ENCODE peak calls at places on chromosomes 16 and 17, in ten cellular contexts. A is EL, O is progenitor cell of endocrine pancreas, I is transverse colon, P is caudate nucleus, Y is prostate gland, N is NCI-H1930, S is pancreas, F is left ventricle myocardium inferior, V is choroid plexus epithelial cell. Q is an unnamed sample.
A peak's percentile ranks its signal among the peaks of the same experiment; 100 is the strongest.

GRCh38 chr16:50699345-50700159 is 6.1 kb downstream of the NOD2 start:
- DNase-seq in A (no peak), O (no peak), I (no peak), P (no peak), Y (no peak), N (no peak), S (no peak), F (no peak), V (peak; percentile 59), Q (no peak)

GRCh38 chr17:65799454-65799853 is 238.0 kb upstream of the AXIN2 start:
- DNase-seq in A (no peak), O (no peak), I (no peak), P (no peak), Y (no peak), N (no peak), S (no peak), F (no peak), V (no peak), Q (no peak)

GRCh38 chr16:87000007-87000406 is 317.2 kb downstream of the C16orf95 start:
- DNase-seq in A (no peak), O (no peak), I (no peak), P (no peak), Y (no peak), N (no peak), S (no peak), F (no peak), V (no peak), Q (no peak)

GRCh38 chr16:59067207-59067606 is 333.1 kb upstream of the GOT2 start:
- DNase-seq in A (peak; percentile 49), O (no peak), I (peak; percentile 8), P (no peak), Y (no peak), N (no peak), S (no peak), F (no peak), V (peak; percentile 17), Q (no peak)

GRCh38 chr16:49588729-49589384 is 215.3 kb downstream of the C16orf78 start:
- DNase-seq in A (no peak), O (no peak), I (no peak), P (no peak), Y (no peak), N (no peak), S (no peak), F (no peak), V (peak; percentile 81), Q (peak; percentile 10)

GRCh38 chr17:28597606-28598383 is 1.0 kb downstream of the SPAG5 start:
- DNase-seq in A (no peak), O (no peak), I (no peak), P (no peak), Y (no peak), N (no peak), S (no peak), F (no peak), V (no peak), Q (no peak)

GRCh38 chr16:81855552-81856153 is 76.6 kb downstream of the PLCG2 start:
- DNase-seq in A (no peak), O (no peak), I (no peak), P (no peak), Y (no peak), N (no peak), S (no peak), F (no peak), V (no peak), Q (no peak)

GRCh38 chr17:57499648-57500049 is 243.3 kb downstream of the MSI2 start:
- DNase-seq in A (peak; percentile 16), O (no peak), I (no peak), P (no peak), Y (no peak), N (no peak), S (no peak), F (no peak), V (peak; percentile 36), Q (no peak)

GRCh38 chr17:40558651-40559015 is 6.6 kb downstream of the CCR7 start:
- DNase-seq in A (no peak), O (peak; percentile 6), I (no peak), P (no peak), Y (no peak), N (no peak), S (no peak), F (no peak), V (no peak), Q (no peak)

GRCh38 chr16:12231666-12232065 is 255.1 kb downstream of the SNX29 start:
- DNase-seq in A (peak; percentile 76), O (no peak), I (no peak), P (no peak), Y (no peak), N (no peak), S (no peak), F (no peak), V (peak; percentile 39), Q (no peak)

GRCh38 chr16:31537362-31537921 is 9.7 kb downstream of the AHSP start:
- DNase-seq in A (no peak), O (peak; percentile 13), I (no peak), P (no peak), Y (no peak), N (no peak), S (peak; percentile 62), F (no peak), V (no peak), Q (no peak)

GRCh38 chr17:6523330-6523729 is 33.0 kb downstream of the PITPNM3 start:
- DNase-seq in A (peak; percentile 57), O (no peak), I (no peak), P (no peak), Y (no peak), N (no peak), S (peak; percentile 31), F (no peak), V (peak; percentile 68), Q (no peak)

GRCh38 chr17:17043668-17044226 is 1.5 kb downstream of the MPRIP start:
- DNase-seq in A (peak; percentile 44), O (no peak), I (no peak), P (no peak), Y (no peak), N (no peak), S (peak; percentile 56), F (no peak), V (no peak), Q (no peak)

GRCh38 chr16:85192233-85192632 is 80.0 kb upstream of the CIBAR2 start:
- DNase-seq in A (no peak), O (no peak), I (no peak), P (no peak), Y (no peak), N (no peak), S (no peak), F (no peak), V (no peak), Q (no peak)

GRCh38 chr16:58882292-58882691 is 148.2 kb upstream of the GOT2 start:
- DNase-seq in A (no peak), O (no peak), I (no peak), P (no peak), Y (no peak), N (no peak), S (no peak), F (no peak), V (no peak), Q (no peak)

GRCh38 chr17:34692932-34693331 is 113.5 kb downstream of the TMEM132E start:
- DNase-seq in A (no peak), O (no peak), I (no peak), P (no peak), Y (no peak), N (no peak), S (no peak), F (no peak), V (no peak), Q (no peak)

GRCh38 chr16:1530883-1531637 is 2.4 kb upstream of the TMEM204 start:
- DNase-seq in A (peak; percentile 74), O (no peak), I (peak; percentile 32), P (no peak), Y (peak; percentile 21), N (no peak), S (no peak), F (peak; percentile 80), V (peak; percentile 42), Q (peak; percentile 31)

GRCh38 chr17:29409963-29410362 is 19.8 kb downstream of the TAOK1 start:
- DNase-seq in A (no peak), O (no peak), I (no peak), P (no peak), Y (no peak), N (no peak), S (no peak), F (no peak), V (no peak), Q (no peak)

GRCh38 chr17:75834279-75834920 is 9.8 kb downstream of the UNC13D start:
- DNase-seq in A (no peak), O (no peak), I (no peak), P (no peak), Y (no peak), N (no peak), S (no peak), F (no peak), V (no peak), Q (no peak)

GRCh38 chr17:69654981-69655581 is 240.6 kb downstream of the MAP2K6 start:
- DNase-seq in A (peak; percentile 83), O (no peak), I (no peak), P (no peak), Y (no peak), N (no peak), S (no peak), F (no peak), V (peak; percentile 91), Q (peak; percentile 64)

GRCh38 chr17:38341035-38341721 is 2.6 kb downstream of the GPR179 start:
- DNase-seq in A (peak; percentile 20), O (no peak), I (peak; percentile 43), P (peak; percentile 33), Y (peak; percentile 69), N (no peak), S (peak; percentile 92), F (peak; percentile 71), V (peak; percentile 38), Q (no peak)

GRCh38 chr17:40089085-40089895 is 11.1 kb downstream of the NR1D1 start:
- DNase-seq in A (no peak), O (no peak), I (no peak), P (no peak), Y (no peak), N (no peak), S (no peak), F (no peak), V (no peak), Q (no peak)

GRCh38 chr17:17343160-17343735 is 40.1 kb downstream of the NT5M start:
- DNase-seq in A (no peak), O (no peak), I (no peak), P (no peak), Y (no peak), N (no peak), S (peak; percentile 23), F (no peak), V (no peak), Q (no peak)

GRCh38 chr17:13416748-13417363 is 184.9 kb downstream of the HS3ST3A1 start:
- DNase-seq in A (no peak), O (no peak), I (no peak), P (no peak), Y (no peak), N (no peak), S (no peak), F (no peak), V (no peak), Q (no peak)

GRCh38 chr17:28705728-28706334 is 5.9 kb downstream of the PROCA1 start:
- DNase-seq in A (no peak), O (no peak), I (no peak), P (no peak), Y (no peak), N (no peak), S (no peak), F (no peak), V (no peak), Q (no peak)